ENCODE peak calls at places on chromosome 9, in seven cellular contexts. P, D, M, R, C, F and B are unnamed samples.

GRCh38 chr9:71767421-71768321 is 642 bp downstream of the CEMIP2 start:
- DNase-seq in C (no peak), P (peak), D (no peak), F (no peak), R (peak), M (peak), B (peak)

GRCh38 chr9:127347831-127348699 is 48.9 kb upstream of the SLC2A8 start:
- DNase-seq in C (no peak), R (no peak), P (peak), D (no peak), M (no peak), F (no peak), B (no peak)

GRCh38 chr9:111251453-111251837 is 78.6 kb downstream of the OR2K2 start:
- DNase-seq in F (no peak), C (no peak), R (no peak), M (no peak), P (no peak), D (no peak), B (no peak)

GRCh38 chr9:116860509-116861120 is 173.5 kb downstream of the TRIM32 start:
- DNase-seq in F (no peak), C (peak), R (no peak), D (peak), M (peak), P (peak), B (no peak)

GRCh38 chr9:98796364-98797101 is at the start of gene ANKS6:
- DNase-seq in P (peak), M (peak), F (peak), C (peak), D (no peak), R (peak), B (peak)

GRCh38 chr9:123225995-123226394 is 42.4 kb downstream of the STRBP start:
- DNase-seq in C (no peak), M (no peak), F (no peak), D (no peak), P (no peak), R (no peak), B (no peak)

GRCh38 chr9:97770808-97771372 is 73.8 kb upstream of the XPA start:
- DNase-seq in F (no peak), D (no peak), R (no peak), C (no peak), P (no peak), M (no peak), B (no peak)

GRCh38 chr9:113386571-113387393 is 10.0 kb upstream of the HDHD3 start:
- DNase-seq in M (no peak), F (no peak), C (no peak), P (no peak), R (no peak), D (no peak), B (no peak)

GRCh38 chr9:73805853-73806458 is 654.3 kb downstream of the ANXA1 start:
- DNase-seq in F (no peak), D (no peak), M (no peak), P (peak), R (no peak), C (no peak), B (no peak)

GRCh38 chr9:93011114-93011513 is 47.4 kb upstream of the SUSD3 start:
- DNase-seq in C (no peak), D (no peak), R (no peak), M (no peak), P (no peak), F (no peak), B (no peak)

GRCh38 chr9:95516736-95517558 is at the start of gene PTCH1:
- DNase-seq in C (peak), R (peak), D (no peak), M (peak), P (peak), F (peak), B (peak)

GRCh38 chr9:126985870-126986498 is 71.4 kb downstream of the RALGPS1 start:
- DNase-seq in C (no peak), M (no peak), R (peak), P (peak), D (no peak), F (peak), B (peak)

GRCh38 chr9:19085295-19085694 is 17.4 kb downstream of the HAUS6 start:
- DNase-seq in D (no peak), P (peak), F (no peak), C (no peak), M (peak), R (no peak), B (no peak)

GRCh38 chr9:117414220-117414905 is 494 bp downstream of the ASTN2 start:
- DNase-seq in R (no peak), P (peak), F (no peak), C (peak), M (peak), D (no peak), B (no peak)

GRCh38 chr9:20790721-20791120 is 106.7 kb downstream of the FOCAD start:
- DNase-seq in P (peak), F (no peak), M (no peak), C (no peak), D (no peak), R (no peak), B (no peak)

GRCh38 chr9:8858250-8859161 is 1058.9 kb upstream of the DMAC1 start:
- DNase-seq in P (peak), D (no peak), C (peak), M (no peak), R (no peak), F (no peak), B (no peak)

GRCh38 chr9:133945314-133945975 is 46.7 kb downstream of the VAV2 start:
- DNase-seq in F (no peak), R (no peak), C (no peak), P (no peak), M (no peak), D (no peak), B (no peak)

GRCh38 chr9:36928670-36929349 is 105.3 kb downstream of the PAX5 start:
- DNase-seq in P (peak), C (no peak), R (no peak), M (no peak), F (no peak), D (no peak), B (no peak)

GRCh38 chr9:36932198-36932597 is 101.9 kb downstream of the PAX5 start:
- DNase-seq in F (no peak), M (no peak), P (no peak), C (no peak), R (no peak), D (no peak), B (no peak)

GRCh38 chr9:36930941-36931340 is 103.1 kb downstream of the PAX5 start:
- DNase-seq in M (no peak), C (no peak), D (no peak), F (no peak), P (no peak), R (no peak), B (no peak)

GRCh38 chr9:36928210-36928609 is 105.9 kb downstream of the PAX5 start:
- DNase-seq in M (no peak), C (no peak), F (no peak), P (no peak), R (no peak), D (no peak), B (no peak)

GRCh38 chr9:36929350-36929675 is 104.8 kb downstream of the PAX5 start:
- DNase-seq in P (no peak), C (no peak), F (no peak), M (no peak), R (no peak), D (no peak), B (no peak)
- H3K27ac ChIP-seq in P (no peak), C (no peak), F (no peak), M (no peak), R (no peak), D (no peak), B (no peak)

GRCh38 chr9:131671150-131671549 is 68.7 kb downstream of the RAPGEF1 start:
- DNase-seq in M (no peak), C (no peak), R (no peak), D (no peak), P (no peak), F (no peak), B (no peak)

GRCh38 chr9:131669234-131670172 is 70.4 kb downstream of the RAPGEF1 start:
- DNase-seq in D (no peak), C (no peak), F (no peak), R (no peak), P (no peak), M (no peak), B (no peak)

GRCh38 chr9:131672451-131672850 is 67.4 kb downstream of the RAPGEF1 start:
- DNase-seq in D (no peak), R (no peak), P (no peak), M (no peak), F (no peak), C (no peak), B (no peak)

GRCh38 chr9:131668439-131669233 is 71.2 kb downstream of the RAPGEF1 start:
- DNase-seq in C (no peak), R (peak), F (peak), P (peak), M (no peak), D (no peak), B (peak)

GRCh38 chr9:131670247-131670681 is 69.6 kb downstream of the RAPGEF1 start:
- DNase-seq in R (no peak), P (no peak), M (no peak), C (no peak), F (no peak), D (peak), B (no peak)
- H3K27ac ChIP-seq in R (peak), P (no peak), M (no peak), C (no peak), F (peak), D (peak), B (peak)

GRCh38 chr9:130043654-130044623 is 950 bp upstream of the FNBP1 start:
- DNase-seq in C (peak), F (no peak), R (no peak), D (no peak), P (peak), M (peak), B (no peak)
- H3K27ac ChIP-seq in C (no peak), F (peak), R (peak), D (peak), P (peak), M (peak), B (peak)

GRCh38 chr9:76560481-76560891 is 101.5 kb downstream of the GCNT1 start:
- DNase-seq in D (no peak), R (no peak), C (no peak), P (no peak), F (no peak), M (no peak), B (no peak)

GRCh38 chr9:76562511-76562911 is 103.5 kb downstream of the GCNT1 start:
- DNase-seq in R (no peak), M (no peak), D (no peak), C (no peak), F (no peak), P (peak), B (no peak)

GRCh38 chr9:76564300-76564699 is 105.3 kb downstream of the GCNT1 start:
- DNase-seq in M (no peak), F (no peak), P (no peak), D (no peak), C (no peak), R (no peak), B (no peak)

GRCh38 chr9:76559283-76559682 is 100.3 kb downstream of the GCNT1 start:
- DNase-seq in M (no peak), F (no peak), C (no peak), R (no peak), P (no peak), D (no peak), B (no peak)

GRCh38 chr9:76561887-76562286 is 102.9 kb downstream of the GCNT1 start:
- DNase-seq in F (no peak), R (no peak), M (no peak), P (no peak), C (no peak), D (no peak), B (no peak)
- H3K27ac ChIP-seq in F (no peak), R (no peak), M (no peak), P (no peak), C (no peak), D (peak), B (no peak)

GRCh38 chr9:83219154-83219923 is 156.4 kb upstream of the RASEF start:
- DNase-seq in R (no peak), P (peak), M (peak), D (no peak), C (peak), F (no peak), B (no peak)
- H3K27ac ChIP-seq in R (no peak), P (peak), M (peak), D (peak), C (no peak), F (no peak), B (no peak)

GRCh38 chr9:69672828-69673640 is 863 bp upstream of the APBA1 start:
- DNase-seq in D (peak), F (peak), M (peak), P (peak), C (peak), R (peak), B (peak)
- H3K27ac ChIP-seq in D (peak), F (no peak), M (no peak), P (peak), C (no peak), R (no peak), B (no peak)

GRCh38 chr9:86944974-86945867 is 2.1 kb downstream of the GAS1 start:
- DNase-seq in F (no peak), R (no peak), D (no peak), C (peak), P (peak), M (peak), B (no peak)
- H3K27ac ChIP-seq in F (no peak), R (no peak), D (peak), C (no peak), P (no peak), M (peak), B (no peak)

GRCh38 chr9:135946392-135946994 is 14.7 kb downstream of the UBAC1 start:
- DNase-seq in D (no peak), P (no peak), M (no peak), R (no peak), C (no peak), F (no peak), B (no peak)
- H3K27ac ChIP-seq in D (no peak), P (peak), M (no peak), R (no peak), C (no peak), F (no peak), B (no peak)

GRCh38 chr9:125655074-125655633 is 51.9 kb downstream of the MAPKAP1 start:
- DNase-seq in R (no peak), C (no peak), F (no peak), D (no peak), M (no peak), P (no peak), B (no peak)
- H3K27ac ChIP-seq in R (no peak), C (no peak), F (no peak), D (no peak), M (no peak), P (no peak), B (no peak)

GRCh38 chr9:129849901-129850300 is 14.6 kb downstream of the USP20 start:
- DNase-seq in R (no peak), M (no peak), P (no peak), F (no peak), D (no peak), C (no peak), B (no peak)
- H3K27ac ChIP-seq in R (no peak), M (no peak), P (no peak), F (no peak), D (peak), C (no peak), B (no peak)